ENCODE peak calls at places on chromosome 18, in ten cellular contexts. One of them, this sample, is unnamed.

GRCh38 chr18:46152436-46152807 is 48.2 kb downstream of the HAUS1 start:
- DNase-seq in lower leg skin: no peak
- DNase-seq in Peyer's patch: no peak
- DNase-seq in K562: no peak
- DNase-seq in adrenal gland: peak
- DNase-seq in HCT116: no peak
- DNase-seq in heart left ventricle: peak
- DNase-seq in uterus: no peak
- DNase-seq in suprapubic skin: peak
- DNase-seq in ovary: no peak
- DNase-seq in this sample: no peak

GRCh38 chr18:37251679-37252078 is 313.9 kb downstream of the CELF4 start:
- DNase-seq in ovary: no peak
- DNase-seq in K562: no peak
- DNase-seq in adrenal gland: no peak
- DNase-seq in HCT116: no peak
- DNase-seq in uterus: no peak
- DNase-seq in lower leg skin: no peak
- DNase-seq in Peyer's patch: no peak
- DNase-seq in heart left ventricle: no peak
- DNase-seq in suprapubic skin: peak
- DNase-seq in this sample: peak

GRCh38 chr18:74183110-74183509 is 34.8 kb downstream of the TIMM21 start:
- DNase-seq in Peyer's patch: no peak
- DNase-seq in ovary: no peak
- DNase-seq in suprapubic skin: no peak
- DNase-seq in K562: no peak
- DNase-seq in heart left ventricle: no peak
- DNase-seq in lower leg skin: no peak
- DNase-seq in HCT116: no peak
- DNase-seq in uterus: no peak
- DNase-seq in adrenal gland: no peak
- DNase-seq in this sample: no peak

GRCh38 chr18:12686100-12686499 is 16.4 kb downstream of the CEP76 start:
- DNase-seq in K562: no peak
- DNase-seq in lower leg skin: no peak
- DNase-seq in ovary: no peak
- DNase-seq in suprapubic skin: no peak
- DNase-seq in Peyer's patch: no peak
- DNase-seq in adrenal gland: peak
- DNase-seq in HCT116: peak
- DNase-seq in uterus: no peak
- DNase-seq in heart left ventricle: no peak
- DNase-seq in this sample: no peak

GRCh38 chr18:76875390-76876330 is 53.3 kb downstream of the ZNF236 start:
- DNase-seq in K562: peak
- DNase-seq in suprapubic skin: no peak
- DNase-seq in lower leg skin: no peak
- DNase-seq in adrenal gland: peak
- DNase-seq in Peyer's patch: no peak
- DNase-seq in ovary: no peak
- DNase-seq in uterus: no peak
- DNase-seq in HCT116: peak
- DNase-seq in heart left ventricle: no peak
- DNase-seq in this sample: peak

GRCh38 chr18:13223341-13224148 is 5.0 kb downstream of the LDLRAD4 start:
- DNase-seq in suprapubic skin: no peak
- DNase-seq in K562: no peak
- DNase-seq in heart left ventricle: peak
- DNase-seq in lower leg skin: no peak
- DNase-seq in adrenal gland: peak
- DNase-seq in ovary: no peak
- DNase-seq in Peyer's patch: no peak
- DNase-seq in HCT116: no peak
- DNase-seq in uterus: no peak
- DNase-seq in this sample: peak

GRCh38 chr18:49024808-49025361 is 74.1 kb upstream of the SMAD7 start:
- DNase-seq in K562: no peak
- DNase-seq in uterus: no peak
- DNase-seq in suprapubic skin: no peak
- DNase-seq in Peyer's patch: peak
- DNase-seq in ovary: peak
- DNase-seq in HCT116: no peak
- DNase-seq in heart left ventricle: no peak
- DNase-seq in adrenal gland: no peak
- DNase-seq in lower leg skin: peak
- DNase-seq in this sample: no peak

GRCh38 chr18:9337875-9338274 is 3.3 kb downstream of the TWSG1 start:
- DNase-seq in heart left ventricle: no peak
- DNase-seq in K562: peak
- DNase-seq in suprapubic skin: no peak
- DNase-seq in adrenal gland: no peak
- DNase-seq in HCT116: no peak
- DNase-seq in uterus: no peak
- DNase-seq in lower leg skin: no peak
- DNase-seq in Peyer's patch: no peak
- DNase-seq in ovary: no peak
- DNase-seq in this sample: no peak

GRCh38 chr18:2905802-2906521 is 59.2 kb downstream of the EMILIN2 start:
- DNase-seq in adrenal gland: peak
- DNase-seq in uterus: peak
- DNase-seq in lower leg skin: peak
- DNase-seq in ovary: peak
- DNase-seq in heart left ventricle: peak
- DNase-seq in Peyer's patch: peak
- DNase-seq in K562: no peak
- DNase-seq in HCT116: peak
- DNase-seq in suprapubic skin: peak
- DNase-seq in this sample: peak

GRCh38 chr18:8800445-8800844 is 95.1 kb downstream of the MTCL1 start:
- DNase-seq in heart left ventricle: no peak
- DNase-seq in suprapubic skin: no peak
- DNase-seq in lower leg skin: no peak
- DNase-seq in HCT116: peak
- DNase-seq in Peyer's patch: no peak
- DNase-seq in adrenal gland: no peak
- DNase-seq in uterus: no peak
- DNase-seq in ovary: no peak
- DNase-seq in K562: no peak
- DNase-seq in this sample: no peak

GRCh38 chr18:42164556-42164955 is 209.5 kb downstream of the PIK3C3 start:
- DNase-seq in heart left ventricle: no peak
- DNase-seq in uterus: no peak
- DNase-seq in adrenal gland: no peak
- DNase-seq in HCT116: no peak
- DNase-seq in ovary: no peak
- DNase-seq in suprapubic skin: no peak
- DNase-seq in K562: no peak
- DNase-seq in Peyer's patch: no peak
- DNase-seq in lower leg skin: no peak
- DNase-seq in this sample: no peak

GRCh38 chr18:49055787-49056186 is 105.0 kb upstream of the SMAD7 start:
- DNase-seq in HCT116: no peak
- DNase-seq in adrenal gland: peak
- DNase-seq in heart left ventricle: peak
- DNase-seq in Peyer's patch: peak
- DNase-seq in suprapubic skin: peak
- DNase-seq in K562: peak
- DNase-seq in uterus: peak
- DNase-seq in ovary: no peak
- DNase-seq in lower leg skin: peak
- DNase-seq in this sample: peak

GRCh38 chr18:63159590-63159989 is 160.0 kb downstream of the BCL2 start:
- DNase-seq in lower leg skin: no peak
- DNase-seq in suprapubic skin: peak
- DNase-seq in heart left ventricle: no peak
- DNase-seq in HCT116: no peak
- DNase-seq in Peyer's patch: no peak
- DNase-seq in adrenal gland: no peak
- DNase-seq in uterus: no peak
- DNase-seq in ovary: no peak
- DNase-seq in K562: no peak
- DNase-seq in this sample: no peak

GRCh38 chr18:63158012-63158631 is 161.4 kb downstream of the BCL2 start:
- DNase-seq in uterus: no peak
- DNase-seq in adrenal gland: no peak
- DNase-seq in ovary: no peak
- DNase-seq in suprapubic skin: no peak
- DNase-seq in lower leg skin: no peak
- DNase-seq in HCT116: no peak
- DNase-seq in Peyer's patch: no peak
- DNase-seq in K562: no peak
- DNase-seq in heart left ventricle: no peak
- DNase-seq in this sample: no peak

GRCh38 chr18:63155910-63156773 is 163.4 kb downstream of the BCL2 start:
- DNase-seq in ovary: no peak
- DNase-seq in HCT116: no peak
- DNase-seq in Peyer's patch: no peak
- DNase-seq in adrenal gland: no peak
- DNase-seq in uterus: no peak
- DNase-seq in heart left ventricle: no peak
- DNase-seq in suprapubic skin: no peak
- DNase-seq in lower leg skin: no peak
- DNase-seq in K562: no peak
- DNase-seq in this sample: no peak

GRCh38 chr18:63158676-63159291 is 160.8 kb downstream of the BCL2 start:
- DNase-seq in HCT116: no peak
- DNase-seq in uterus: no peak
- DNase-seq in K562: no peak
- DNase-seq in heart left ventricle: no peak
- DNase-seq in suprapubic skin: no peak
- DNase-seq in adrenal gland: no peak
- DNase-seq in lower leg skin: no peak
- DNase-seq in Peyer's patch: no peak
- DNase-seq in ovary: no peak
- DNase-seq in this sample: no peak

DNA sequence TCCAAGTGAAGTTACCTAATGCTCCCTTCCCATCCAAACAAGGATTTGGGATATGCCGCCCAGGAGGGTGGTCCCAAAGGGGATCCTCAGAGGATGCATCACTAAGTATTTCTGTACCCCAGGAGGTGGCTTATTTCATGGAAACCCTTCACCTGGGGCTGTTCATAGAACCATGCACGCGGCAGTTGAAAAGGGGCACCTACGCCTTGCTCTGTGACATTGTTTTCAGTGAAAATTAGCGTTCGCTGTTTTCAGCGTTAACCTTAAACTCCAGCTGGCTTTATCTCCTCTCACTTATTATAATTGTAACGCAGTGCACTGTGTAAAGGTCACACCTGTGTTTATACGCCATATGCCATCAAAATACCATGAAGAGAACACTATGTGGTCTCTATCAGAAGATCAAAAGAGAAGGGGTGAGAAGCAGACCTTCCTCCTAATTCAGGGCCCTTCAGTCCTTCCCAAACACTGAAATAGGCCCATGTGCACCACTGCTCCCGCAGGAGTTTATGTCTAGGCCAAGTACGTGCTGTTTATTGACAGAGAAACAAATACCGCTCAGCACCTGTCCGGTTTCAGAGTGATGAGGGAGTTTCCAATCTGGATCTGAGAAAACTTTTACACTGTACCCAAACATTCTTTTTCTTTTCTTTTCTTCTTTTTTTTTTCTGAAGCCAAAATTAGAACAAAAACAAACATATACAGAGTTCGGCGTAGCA is 162.1 kb downstream of the BCL2 start:
- DNase-seq in lower leg skin: no peak
- DNase-seq in HCT116: no peak
- DNase-seq in Peyer's patch: peak
- DNase-seq in ovary: no peak
- DNase-seq in adrenal gland: no peak
- DNase-seq in uterus: no peak
- DNase-seq in suprapubic skin: no peak
- DNase-seq in K562: no peak
- DNase-seq in heart left ventricle: no peak
- DNase-seq in this sample: no peak
- TF ChIP-seq POLR2A in lower leg skin: no peak
- TF ChIP-seq POLR2A in HCT116: no peak
- TF ChIP-seq POLR2A in Peyer's patch: no peak
- TF ChIP-seq POLR2A in ovary: no peak
- TF ChIP-seq POLR2A in adrenal gland: no peak
- TF ChIP-seq POLR2A in uterus: no peak
- TF ChIP-seq POLR2A in suprapubic skin: no peak
- TF ChIP-seq POLR2A in K562: no peak
- TF ChIP-seq POLR2A in heart left ventricle: no peak
- TF ChIP-seq POLR2A in this sample: no peak

GRCh38 chr18:65751145-65752085 is 603 bp downstream of the CDH7 start:
- DNase-seq in uterus: no peak
- DNase-seq in heart left ventricle: no peak
- DNase-seq in K562: no peak
- DNase-seq in adrenal gland: no peak
- DNase-seq in HCT116: no peak
- DNase-seq in Peyer's patch: no peak
- DNase-seq in lower leg skin: no peak
- DNase-seq in ovary: no peak
- DNase-seq in suprapubic skin: no peak
- DNase-seq in this sample: no peak
- H3K4me3 ChIP-seq in uterus: no peak
- H3K4me3 ChIP-seq in heart left ventricle: peak
- H3K4me3 ChIP-seq in K562: no peak
- H3K4me3 ChIP-seq in adrenal gland: no peak
- H3K4me3 ChIP-seq in HCT116: no peak
- H3K4me3 ChIP-seq in Peyer's patch: no peak
- H3K4me3 ChIP-seq in lower leg skin: no peak
- H3K4me3 ChIP-seq in ovary: no peak
- H3K4me3 ChIP-seq in suprapubic skin: peak
- H3K4me3 ChIP-seq in this sample: peak

GRCh38 chr18:158128-159036 is at the start of gene USP14:
- DNase-seq in Peyer's patch: peak
- DNase-seq in uterus: peak
- DNase-seq in heart left ventricle: peak
- DNase-seq in K562: peak
- DNase-seq in HCT116: peak
- DNase-seq in ovary: peak
- DNase-seq in suprapubic skin: peak
- DNase-seq in adrenal gland: peak
- DNase-seq in lower leg skin: peak
- DNase-seq in this sample: peak
- TF ChIP-seq POLR2A in Peyer's patch: peak
- TF ChIP-seq POLR2A in uterus: no peak
- TF ChIP-seq POLR2A in heart left ventricle: no peak
- TF ChIP-seq POLR2A in K562: peak
- TF ChIP-seq POLR2A in HCT116: no peak
- TF ChIP-seq POLR2A in ovary: peak
- TF ChIP-seq POLR2A in suprapubic skin: peak
- TF ChIP-seq POLR2A in adrenal gland: peak
- TF ChIP-seq POLR2A in lower leg skin: no peak
- TF ChIP-seq POLR2A in this sample: no peak

DNA sequence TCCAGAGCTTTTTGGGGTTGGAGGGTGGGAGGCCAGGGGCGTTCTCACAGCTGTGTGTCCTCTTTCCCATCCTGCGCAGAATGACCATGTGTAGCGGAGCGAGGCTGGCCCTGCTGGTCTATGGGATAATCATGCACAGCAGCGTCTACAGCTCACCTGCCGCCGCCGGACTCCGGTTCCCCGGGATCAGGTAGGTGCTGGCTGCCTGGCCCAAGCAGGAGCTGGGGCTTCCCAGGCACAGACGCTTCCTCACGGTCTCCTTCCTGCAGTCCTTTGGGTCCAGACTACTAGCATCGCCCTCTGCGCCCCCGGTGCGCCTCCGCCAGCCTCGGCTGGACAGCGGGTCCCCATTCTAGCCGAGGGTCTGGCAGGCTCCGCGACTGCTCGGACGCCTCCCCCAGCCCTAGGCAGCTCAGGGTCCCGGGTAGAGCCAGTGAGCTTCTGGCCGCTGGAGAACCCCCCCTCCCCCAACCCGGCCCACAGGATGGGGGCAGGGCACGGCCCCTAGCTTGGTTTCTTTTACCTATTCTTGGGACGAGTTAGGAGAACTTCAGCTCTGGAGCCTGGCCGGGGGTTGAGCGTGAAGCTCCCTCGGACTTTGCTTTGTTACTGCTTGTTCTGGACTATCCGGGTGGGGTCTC is 756 bp downstream of the ADCYAP1 start:
- DNase-seq in ovary: no peak
- DNase-seq in heart left ventricle: no peak
- DNase-seq in HCT116: no peak
- DNase-seq in K562: no peak
- DNase-seq in Peyer's patch: no peak
- DNase-seq in adrenal gland: no peak
- DNase-seq in suprapubic skin: no peak
- DNase-seq in uterus: no peak
- DNase-seq in lower leg skin: no peak
- DNase-seq in this sample: no peak
- H3K4me3 ChIP-seq in ovary: no peak
- H3K4me3 ChIP-seq in heart left ventricle: no peak
- H3K4me3 ChIP-seq in HCT116: no peak
- H3K4me3 ChIP-seq in K562: no peak
- H3K4me3 ChIP-seq in Peyer's patch: no peak
- H3K4me3 ChIP-seq in adrenal gland: no peak
- H3K4me3 ChIP-seq in suprapubic skin: no peak
- H3K4me3 ChIP-seq in uterus: no peak
- H3K4me3 ChIP-seq in lower leg skin: no peak
- H3K4me3 ChIP-seq in this sample: no peak